ENCODE peak calls at places on chromosomes 2 and 18, in nine cellular contexts. Q is Peyer's patch, E is GM12878, O is pancreas, T is brain microvascular endothelial cell, F is HCT116, D is ovary, P is left ventricle myocardium inferior, M is colonic mucosa. N is an unnamed sample.

GRCh38 chr18:62717850-62718229 is 2.5 kb downstream of the PHLPP1 start:
- DNase-seq in Q (no peak), E (no peak), O (no peak), T (no peak), F (no peak), D (no peak), P (no peak), M (no peak), N (no peak)

GRCh38 chr18:10239138-10239537 is 215.3 kb upstream of the APCDD1 start:
- DNase-seq in Q (no peak), E (no peak), O (no peak), T (no peak), F (no peak), D (peak; percentile 53), P (peak; percentile 38), M (no peak), N (no peak)

GRCh38 chr2:216774620-216775019 is 79.3 kb upstream of the IGFBP5 start:
- DNase-seq in Q (no peak), E (no peak), O (no peak), T (peak; percentile 81), F (no peak), D (no peak), P (peak; percentile 77), M (no peak), N (peak; percentile 66)

GRCh38 chr2:216880509-216881184 is 20.8 kb upstream of the TNP1 start:
- DNase-seq in Q (no peak), E (no peak), O (no peak), T (no peak), F (no peak), D (no peak), P (no peak), M (peak; percentile 49), N (no peak)

GRCh38 chr2:105005170-105005569 is 32.7 kb upstream of the MRPS9 start:
- DNase-seq in Q (no peak), E (no peak), O (no peak), T (no peak), F (no peak), D (no peak), P (no peak), M (no peak), N (no peak)

GRCh38 chr2:210707900-210708299 is 151.5 kb downstream of the CPS1 start:
- DNase-seq in Q (no peak), E (no peak), O (no peak), T (no peak), F (no peak), D (no peak), P (no peak), M (no peak), N (no peak)

GRCh38 chr18:3305354-3305762 is 43.4 kb downstream of the MYL12B start:
- DNase-seq in Q (no peak), E (no peak), O (no peak), T (peak; percentile 98), F (no peak), D (no peak), P (no peak), M (no peak), N (peak; percentile 92)

GRCh38 chr2:3738454-3738853 is 35.1 kb downstream of the DCDC2C start:
- DNase-seq in Q (no peak), E (no peak), O (no peak), T (peak; percentile 64), F (peak; percentile 34), D (no peak), P (no peak), M (no peak), N (no peak)

GRCh38 chr2:199470672-199471442 is 13.1 kb upstream of the SATB2 start:
- DNase-seq in Q (no peak), E (no peak), O (no peak), T (no peak), F (no peak), D (no peak), P (no peak), M (peak; percentile 61), N (no peak)

GRCh38 chr18:42977982-42978595 is 137.4 kb downstream of the RIT2 start:
- DNase-seq in Q (no peak), E (no peak), O (no peak), T (no peak), F (no peak), D (no peak), P (no peak), M (no peak), N (no peak)

GRCh38 chr2:85767803-85768665 is 14.2 kb downstream of the ATOH8 start:
- DNase-seq in Q (no peak), E (no peak), O (no peak), T (no peak), F (no peak), D (no peak), P (no peak), M (no peak), N (no peak)

GRCh38 chr18:22674300-22674699 is 256.6 kb upstream of the CTAGE1 start:
- DNase-seq in Q (no peak), E (no peak), O (no peak), T (peak; percentile 96), F (peak; percentile 7), D (no peak), P (no peak), M (no peak), N (peak; percentile 88)

GRCh38 chr18:22667616-22668422 is 250.1 kb upstream of the CTAGE1 start:
- DNase-seq in Q (no peak), E (peak; percentile 20), O (no peak), T (peak; percentile 99), F (peak; percentile 34), D (no peak), P (no peak), M (no peak), N (peak; percentile 39)

GRCh38 chr2:152098798-152099654 is at the start of gene CACNB4:
- DNase-seq in Q (no peak), E (no peak), O (peak; percentile 69), T (peak; percentile 1), F (no peak), D (peak; percentile 36), P (no peak), M (peak; percentile 20), N (no peak)

GRCh38 chr2:217276433-217276832 is 416.6 kb upstream of the TNP1 start:
- DNase-seq in Q (no peak), E (no peak), O (no peak), T (no peak), F (no peak), D (no peak), P (no peak), M (no peak), N (no peak)

GRCh38 chr2:15943378-15943851 is 3.1 kb downstream of the MYCN start:
- DNase-seq in Q (no peak), E (no peak), O (no peak), T (no peak), F (no peak), D (peak; percentile 59), P (peak; percentile 38), M (peak; percentile 37), N (no peak)

GRCh38 chr2:197799072-197799471 is 5.3 kb upstream of the PLCL1 start:
- DNase-seq in Q (no peak), E (no peak), O (no peak), T (no peak), F (no peak), D (no peak), P (no peak), M (no peak), N (no peak)

GRCh38 chr18:27276886-27277285 is 91.8 kb upstream of the CHST9 start:
- DNase-seq in Q (no peak), E (no peak), O (no peak), T (no peak), F (no peak), D (no peak), P (no peak), M (no peak), N (no peak)

GRCh38 chr2:138493334-138493733 is 8.2 kb upstream of the SPOPL start:
- DNase-seq in Q (no peak), E (no peak), O (no peak), T (peak; percentile 27), F (no peak), D (no peak), P (no peak), M (no peak), N (no peak)
- H3K27me3 ChIP-seq in Q (no peaks in the 10 kb centered on the region), E (no peaks in the 10 kb centered on the region), O (no peaks in the 10 kb centered on the region), T (no peaks in the 10 kb centered on the region), F (no peaks in the 10 kb centered on the region), D (no peaks in the 10 kb centered on the region), P (no peaks in the 10 kb centered on the region), M (no peaks in the 10 kb centered on the region), N (no peaks in the 10 kb centered on the region)

GRCh38 chr2:66434679-66435548 is at the start of gene MEIS1:
- DNase-seq in Q (peak; percentile 49), E (no peak), O (peak; percentile 88), T (peak; percentile 75), F (no peak), D (peak; percentile 90), P (peak; percentile 89), M (peak; percentile 87), N (peak; percentile 75)
- TF ChIP-seq CTCF in Q (no peak), E (no peak), O (no peak), T (no peak), F (no peak), D (no peak), P (no peak), M (no peak), N (no peak)

GRCh38 chr18:35029103-35029502 is 12.1 kb upstream of the MAPRE2 start:
- DNase-seq in Q (peak; percentile 21), E (no peak), O (no peak), T (peak; percentile 62), F (no peak), D (peak; percentile 20), P (peak; percentile 20), M (no peak), N (no peak)
- H3K4me3 ChIP-seq in Q (no peak overlapping the region), E (no peak overlapping the region), O (no peak overlapping the region), T (no peak overlapping the region), F (no peak overlapping the region), D (no peak overlapping the region), P (peak overlapping the region; percentile 47), M (no peak overlapping the region), N (no peak overlapping the region)

DNA sequence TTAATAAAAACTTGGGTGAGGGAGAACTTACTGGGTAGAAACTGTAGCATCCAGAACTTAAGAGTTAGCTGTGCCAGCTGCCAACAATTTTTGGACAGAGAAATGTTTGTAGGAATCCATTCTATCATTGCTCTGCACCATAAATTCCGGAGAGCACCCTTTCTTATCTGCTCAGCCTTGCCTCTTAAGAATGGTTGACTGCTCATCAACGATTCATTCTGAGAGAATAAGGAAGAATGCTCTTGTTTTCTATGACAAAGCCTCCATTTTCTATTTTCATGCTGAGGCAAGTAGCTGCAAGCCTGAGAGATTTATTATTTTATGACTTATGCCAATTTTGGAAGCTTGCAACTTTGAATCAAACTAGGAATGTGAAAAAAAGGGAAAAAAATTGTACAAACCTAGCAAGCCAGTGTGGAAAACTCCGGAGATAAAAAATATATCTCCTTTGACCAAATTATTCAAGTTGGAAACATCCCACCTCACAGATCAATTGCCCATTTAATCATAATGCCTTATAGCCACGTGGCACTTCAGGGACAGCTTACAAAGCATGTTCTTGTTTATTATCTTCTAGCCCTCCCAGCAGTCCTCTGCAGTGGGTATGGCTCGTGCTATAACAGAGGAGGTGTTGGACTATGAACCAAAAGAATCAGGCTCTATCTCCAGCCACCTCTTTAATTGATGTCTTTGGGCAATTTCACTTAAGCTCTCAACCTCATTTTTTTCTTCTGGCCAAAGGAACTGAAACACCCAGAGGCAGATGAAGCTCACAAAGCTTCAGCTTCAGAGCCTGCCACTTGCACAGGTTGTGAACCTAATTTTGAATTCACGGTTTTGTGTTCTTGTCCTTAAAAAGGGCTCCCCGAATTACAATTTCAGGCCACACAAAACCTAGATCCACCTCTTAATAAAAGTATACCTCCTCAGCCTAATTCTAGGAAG is 40.9 kb upstream of the ATL2 start:
- DNase-seq in Q (no peak), E (no peak), O (no peak), T (no peak), F (no peak), D (no peak), P (no peak), M (no peak), N (no peak)
- H3K27me3 ChIP-seq in Q (no peaks in the 10 kb centered on the region), E (no peaks in the 10 kb centered on the region), O (no peaks in the 10 kb centered on the region), T (peaks cover 6% of the 10 kb centered on the region), F (peaks cover 11% of the 10 kb centered on the region), D (no peaks in the 10 kb centered on the region), P (peaks cover 3% of the 10 kb centered on the region), M (no peaks in the 10 kb centered on the region), N (no peaks in the 10 kb centered on the region)